ENCODE peak calls at places on chromosome 9, in ten cellular contexts. J is HCT116, I is transverse colon, C is spleen, P is stomach, E is endothelial cell of umbilical vein, U is GM23338, F is breast epithelium, H is sigmoid colon, N is H1. D is an unnamed sample.

GRCh38 chr9:121640486-121641227 is 10.8 kb upstream of the DAB2IP start:
- DNase-seq in J (no peak), I (no peak), C (peak; percentile 20), P (no peak), E (no peak), U (no peak), F (no peak), H (no peak), N (no peak), D (no peak)

GRCh38 chr9:76798527-76798926 is 34.3 kb downstream of the PCA3 start:
- DNase-seq in J (no peak), I (no peak), C (no peak), P (no peak), E (no peak), U (no peak), F (no peak), H (no peak), N (no peak), D (no peak)

GRCh38 chr9:79944991-79945390 is 373.2 kb downstream of the TLE4 start:
- DNase-seq in J (no peak), I (no peak), C (no peak), P (no peak), E (no peak), U (no peak), F (no peak), H (no peak), N (no peak), D (no peak)

GRCh38 chr9:129569506-129570449 is 51.1 kb downstream of the C9orf50 start:
- DNase-seq in J (peak; percentile 81), I (no peak), C (no peak), P (peak; percentile 37), E (peak; percentile 30), U (peak; percentile 73), F (no peak), H (no peak), N (peak; percentile 56), D (no peak)

GRCh38 chr9:3857673-3858072 is 331.9 kb upstream of the RFX3 start:
- DNase-seq in J (no peak), I (no peak), C (no peak), P (no peak), E (no peak), U (no peak), F (no peak), H (no peak), N (no peak), D (no peak)

GRCh38 chr9:90998573-90998972 is 197.0 kb downstream of the SYK start:
- DNase-seq in J (no peak), I (peak; percentile 21), C (no peak), P (no peak), E (no peak), U (no peak), F (no peak), H (no peak), N (no peak), D (no peak)

GRCh38 chr9:136455043-136456002 is 15.7 kb upstream of the INPP5E start:
- DNase-seq in J (no peak), I (no peak), C (no peak), P (no peak), E (no peak), U (no peak), F (no peak), H (no peak), N (no peak), D (peak; percentile 73)

GRCh38 chr9:88387733-88388202 is 476 bp upstream of the SPIN1 start:
- DNase-seq in J (peak; percentile 55), I (peak; percentile 72), C (peak; percentile 89), P (peak; percentile 59), E (peak; percentile 57), U (peak; percentile 68), F (peak; percentile 47), H (peak; percentile 79), N (no peak), D (peak; percentile 57)

GRCh38 chr9:95091574-95091970 is 225.9 kb downstream of the FANCC start:
- DNase-seq in J (no peak), I (no peak), C (no peak), P (no peak), E (no peak), U (no peak), F (no peak), H (no peak), N (no peak), D (no peak)

GRCh38 chr9:15353892-15354291 is 46.9 kb upstream of the TTC39B start:
- DNase-seq in J (no peak), I (no peak), C (no peak), P (no peak), E (no peak), U (no peak), F (no peak), H (peak; percentile 72), N (no peak), D (no peak)
- H3K36me3 ChIP-seq in J (no peaks in the 10 kb centered on the region), I (no peaks in the 10 kb centered on the region), C (no peaks in the 10 kb centered on the region), P (no peaks in the 10 kb centered on the region), E (no peaks in the 10 kb centered on the region), U (no peaks in the 10 kb centered on the region), F (no peaks in the 10 kb centered on the region), H (no peaks in the 10 kb centered on the region), N (no peaks in the 10 kb centered on the region), D (no peaks in the 10 kb centered on the region)

GRCh38 chr9:113269871-113270270 is 5.5 kb downstream of the CDC26 start:
- DNase-seq in J (no peak), I (no peak), C (no peak), P (no peak), E (no peak), U (no peak), F (no peak), H (no peak), N (no peak), D (no peak)

GRCh38 chr9:113274474-113275146 is 762 bp downstream of the CDC26 start:
- DNase-seq in J (peak; percentile 48), I (no peak), C (no peak), P (no peak), E (peak; percentile 66), U (peak; percentile 91), F (no peak), H (no peak), N (no peak), D (no peak)

GRCh38 chr9:113281356-113281755 is 5.9 kb downstream of the PRPF4 start:
- DNase-seq in J (no peak), I (no peak), C (no peak), P (no peak), E (no peak), U (no peak), F (no peak), H (no peak), N (no peak), D (no peak)

GRCh38 chr9:113278840-113279239 is 3.4 kb downstream of the PRPF4 start:
- DNase-seq in J (no peak), I (no peak), C (no peak), P (no peak), E (no peak), U (no peak), F (no peak), H (no peak), N (no peak), D (no peak)

DNA sequence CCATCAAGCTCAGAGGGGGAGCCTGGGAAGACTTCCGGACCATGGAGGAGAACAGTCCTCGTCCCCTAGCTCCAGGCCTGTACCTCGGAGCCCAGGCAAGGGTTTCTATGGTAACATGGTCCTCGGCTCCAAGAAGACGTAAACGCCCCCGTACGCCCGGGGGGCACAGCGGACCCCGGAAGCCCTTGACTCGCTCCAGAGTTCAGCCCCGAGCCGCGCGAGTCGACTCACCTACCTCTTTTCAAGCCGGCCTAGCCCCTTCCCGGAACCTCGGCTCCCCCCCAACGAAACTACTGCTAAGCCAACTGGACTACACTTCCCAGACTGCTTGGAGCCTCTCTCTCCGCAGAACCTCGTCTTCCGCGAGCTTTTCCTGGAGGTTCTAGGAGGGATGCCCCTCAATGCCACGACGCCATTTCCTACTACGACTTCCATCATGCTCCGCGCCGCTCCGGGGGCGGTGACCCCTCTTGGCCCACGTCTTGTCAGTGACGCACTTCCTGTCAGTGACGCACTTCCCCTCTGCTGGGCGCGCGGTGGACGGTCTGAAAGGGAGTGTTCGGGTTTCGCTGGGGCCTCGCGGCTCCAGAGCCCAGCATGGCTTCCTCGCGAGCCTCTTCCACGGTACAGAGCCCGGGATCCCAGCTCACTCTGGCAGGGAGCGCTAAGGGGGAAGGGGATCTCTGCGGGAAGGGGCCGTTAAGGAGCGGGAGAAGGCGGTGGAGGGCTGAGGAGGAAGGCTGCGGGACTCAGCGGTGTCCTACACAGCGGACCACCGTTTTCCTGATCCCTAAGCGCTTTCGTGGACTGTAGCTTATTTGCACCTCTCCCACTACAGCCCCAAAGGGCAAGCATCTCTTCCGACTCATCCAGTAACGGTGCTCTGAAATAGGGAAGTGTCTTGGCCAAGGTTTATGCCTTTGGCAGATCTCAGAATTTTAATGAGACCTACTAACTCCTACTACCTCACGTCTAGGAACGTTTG is at the start of the genes CDC26 and PRPF4:
- DNase-seq in J (peak; percentile 95), I (peak; percentile 98), C (peak; percentile 98), P (peak; percentile 97), E (peak; percentile 99), U (peak; percentile 99), F (peak; percentile 96), H (peak; percentile 99), N (peak; percentile 92), D (peak; percentile 97)
- TF ChIP-seq POLR2AphosphoS5 in J (peak; percentile 93), I (peak; percentile 99), C (peak; percentile 99), P (peak; percentile 99), E (peak; percentile 92), U (peak; percentile 99), F (peak; percentile 97), H (peak; percentile 99), N (peak; percentile 97), D (peak; percentile 100)

GRCh38 chr9:38229123-38229829 is 160.2 kb upstream of the SHB start:
- DNase-seq in J (no peak), I (no peak), C (no peak), P (no peak), E (no peak), U (peak; percentile 42), F (no peak), H (no peak), N (no peak), D (no peak)
- H3K4me1 ChIP-seq in J (peaks cover 22% of the 10 kb centered on the region), I (peaks cover 3% of the 10 kb centered on the region), C (peaks cover 17% of the 10 kb centered on the region), P (peaks cover 6% of the 10 kb centered on the region), E (no peaks in the 10 kb centered on the region), U (peaks cover 24% of the 10 kb centered on the region), F (no peaks in the 10 kb centered on the region), H (peaks cover 12% of the 10 kb centered on the region), N (peaks cover 23% of the 10 kb centered on the region), D (peaks cover 17% of the 10 kb centered on the region)

GRCh38 chr9:113254991-113255390 is 20.4 kb downstream of the CDC26 start:
- DNase-seq in J (no peak), I (no peak), C (no peak), P (no peak), E (no peak), U (no peak), F (no peak), H (no peak), N (no peak), D (no peak)

GRCh38 chr9:113255431-113255830 is 19.9 kb downstream of the CDC26 start:
- DNase-seq in J (no peak), I (no peak), C (no peak), P (no peak), E (no peak), U (no peak), F (no peak), H (no peak), N (no peak), D (no peak)

GRCh38 chr9:113246928-113247327 is 25.6 kb downstream of the SLC31A1 start:
- DNase-seq in J (no peak), I (no peak), C (no peak), P (no peak), E (no peak), U (no peak), F (no peak), H (no peak), N (no peak), D (no peak)

GRCh38 chr9:113247640-113248039 is 26.3 kb downstream of the SLC31A1 start:
- DNase-seq in J (no peak), I (no peak), C (no peak), P (no peak), E (peak; percentile 15), U (no peak), F (no peak), H (no peak), N (no peak), D (no peak)

GRCh38 chr9:113250807-113251206 is 24.6 kb downstream of the CDC26 start:
- DNase-seq in J (no peak), I (no peak), C (no peak), P (no peak), E (no peak), U (no peak), F (no peak), H (no peak), N (no peak), D (no peak)
- H3K36me3 ChIP-seq in J (no peaks in the 10 kb centered on the region), I (no peaks in the 10 kb centered on the region), C (no peaks in the 10 kb centered on the region), P (peaks cover 5% of the 10 kb centered on the region), E (no peaks in the 10 kb centered on the region), U (no peaks in the 10 kb centered on the region), F (no peaks in the 10 kb centered on the region), H (no peaks in the 10 kb centered on the region), N (no peaks in the 10 kb centered on the region), D (no peaks in the 10 kb centered on the region)